ENCODE peak calls at places on chromosomes 6 and 20, in five cellular contexts. One of them, this sample, is unnamed.

GRCh38 chr6:90100059-90100665 is 196.5 kb downstream of the BACH2 start:
- DNase-seq in stimulated activated CD4-positive, alpha-beta T cell treated with anti-CD3 and anti-CD28 coated beads, Interleukin-2, amount 100 ng/mL, for 48 hours: no peak
- DNase-seq in NCI-H2081: no peak
- DNase-seq in activated T-cell treated with anti-CD3 and anti-CD28 coated beads for 24 hours: no peak
- DNase-seq in adrenal gland: no peak
- DNase-seq in this sample: no peak

GRCh38 chr6:106628658-106629102 is 618 bp downstream of the RTN4IP1 start:
- DNase-seq in stimulated activated CD4-positive, alpha-beta T cell treated with anti-CD3 and anti-CD28 coated beads, Interleukin-2, amount 100 ng/mL, for 48 hours: no peak
- DNase-seq in NCI-H2081: no peak
- DNase-seq in activated T-cell treated with anti-CD3 and anti-CD28 coated beads for 24 hours: no peak
- DNase-seq in adrenal gland: no peak
- DNase-seq in this sample: no peak

GRCh38 chr6:165574220-165574619 is 88.8 kb downstream of the PDE10A start:
- DNase-seq in stimulated activated CD4-positive, alpha-beta T cell treated with anti-CD3 and anti-CD28 coated beads, Interleukin-2, amount 100 ng/mL, for 48 hours: no peak
- DNase-seq in NCI-H2081: no peak
- DNase-seq in activated T-cell treated with anti-CD3 and anti-CD28 coated beads for 24 hours: no peak
- DNase-seq in adrenal gland: no peak
- DNase-seq in this sample: no peak

GRCh38 chr6:136067731-136068341 is 182.3 kb downstream of the MTFR2 start:
- DNase-seq in stimulated activated CD4-positive, alpha-beta T cell treated with anti-CD3 and anti-CD28 coated beads, Interleukin-2, amount 100 ng/mL, for 48 hours: no peak
- DNase-seq in NCI-H2081: no peak
- DNase-seq in activated T-cell treated with anti-CD3 and anti-CD28 coated beads for 24 hours: no peak
- DNase-seq in adrenal gland: no peak
- DNase-seq in this sample: no peak

GRCh38 chr20:51357543-51357942 is 185.0 kb downstream of the NFATC2 start:
- DNase-seq in stimulated activated CD4-positive, alpha-beta T cell treated with anti-CD3 and anti-CD28 coated beads, Interleukin-2, amount 100 ng/mL, for 48 hours: no peak
- DNase-seq in NCI-H2081: no peak
- DNase-seq in activated T-cell treated with anti-CD3 and anti-CD28 coated beads for 24 hours: no peak
- DNase-seq in adrenal gland: no peak
- DNase-seq in this sample: no peak

GRCh38 chr6:74925683-74926082 is 280.2 kb downstream of the COL12A1 start:
- DNase-seq in stimulated activated CD4-positive, alpha-beta T cell treated with anti-CD3 and anti-CD28 coated beads, Interleukin-2, amount 100 ng/mL, for 48 hours: no peak
- DNase-seq in NCI-H2081: no peak
- DNase-seq in activated T-cell treated with anti-CD3 and anti-CD28 coated beads for 24 hours: no peak
- DNase-seq in adrenal gland: no peak
- DNase-seq in this sample: no peak

GRCh38 chr20:32458061-32458836 is 100.1 kb downstream of the ASXL1 start:
- DNase-seq in stimulated activated CD4-positive, alpha-beta T cell treated with anti-CD3 and anti-CD28 coated beads, Interleukin-2, amount 100 ng/mL, for 48 hours: no peak
- DNase-seq in NCI-H2081: no peak
- DNase-seq in activated T-cell treated with anti-CD3 and anti-CD28 coated beads for 24 hours: no peak
- DNase-seq in adrenal gland: peak
- DNase-seq in this sample: no peak

GRCh38 chr20:20366896-20367680 is 816 bp upstream of the INSM1 start:
- DNase-seq in stimulated activated CD4-positive, alpha-beta T cell treated with anti-CD3 and anti-CD28 coated beads, Interleukin-2, amount 100 ng/mL, for 48 hours: no peak
- DNase-seq in NCI-H2081: no peak
- DNase-seq in activated T-cell treated with anti-CD3 and anti-CD28 coated beads for 24 hours: no peak
- DNase-seq in adrenal gland: no peak
- DNase-seq in this sample: no peak